ENCODE peak calls at places on chromosomes 7 and 10, in six cellular contexts. Z, C, R, U, M and A are unnamed samples.

GRCh38 chr7:194996-195829 is 2.8 kb downstream of the FAM20C start:
- DNase-seq in C (peak; percentile 32), Z (no peak), R (no peak), M (no peak), U (no peak), A (no peak)

GRCh38 chr7:95605275-95605674 is 9.0 kb upstream of the PDK4 start:
- DNase-seq in C (no peak), M (no peak), R (no peak), U (no peak), Z (no peak), A (no peak)

GRCh38 chr10:22537810-22538209 is 176.6 kb downstream of the PIP4K2A start:
- DNase-seq in R (no peak), M (no peak), Z (no peak), U (no peak), C (no peak), A (no peak)

GRCh38 chr10:87761892-87762291 is 56.1 kb downstream of the ATAD1 start:
- DNase-seq in Z (no peak), C (peak; percentile 92), U (peak; percentile 54), R (no peak), M (peak; percentile 87), A (no peak)

GRCh38 chr10:44386546-44387052 is 1.7 kb upstream of the CXCL12 start:
- DNase-seq in C (peak; percentile 62), M (peak; percentile 65), U (peak; percentile 60), R (peak; percentile 51), Z (peak; percentile 52), A (no peak)

GRCh38 chr7:106893591-106893990 is 28.5 kb downstream of the PIK3CG start:
- DNase-seq in M (no peak), C (peak; percentile 8), U (peak; percentile 53), R (no peak), Z (no peak), A (no peak)

GRCh38 chr7:9937944-9938631 is 1035.6 kb upstream of the PHF14 start:
- DNase-seq in M (peak; percentile 5), Z (no peak), U (peak; percentile 46), R (no peak), C (peak; percentile 15), A (no peak)

GRCh38 chr10:115355162-115355760 is 262.1 kb downstream of the ATRNL1 start:
- DNase-seq in R (no peak), U (peak; percentile 91), M (peak; percentile 65), Z (no peak), C (peak; percentile 75), A (peak; percentile 15)

GRCh38 chr10:46250898-46251856 is 35.6 kb upstream of the ANTXRL start:
- DNase-seq in R (no peak), C (no peak), M (no peak), U (no peak), Z (no peak), A (no peak)

GRCh38 chr10:88409236-88409635 is 173.9 kb downstream of the RNLS start:
- DNase-seq in U (no peak), M (no peak), R (no peak), C (peak; percentile 45), Z (no peak), A (no peak)